ENCODE peak calls at places on chromosomes 13 and 19, in four cellular contexts. B is ascending aorta, E is testis, O is PC-3. N is an unnamed sample. For H3K4me1, the result is how much of the 10 kb centered on the place peaks cover.

GRCh38 chr13:20814224-20814910 is 40.6 kb upstream of the EEF1AKMT1 start:
- DNase-seq in B (peak), E (peak), O (peak), N (peak)

GRCh38 chr19:8004723-8005513 is 523 bp downstream of the ELAVL1 start:
- DNase-seq in B (no peak), E (peak), O (peak), N (no peak)

GRCh38 chr13:110915057-110915873 is at the start of gene ANKRD10:
- DNase-seq in B (peak), E (peak), O (peak), N (peak)

GRCh38 chr13:45162194-45162593 is 38.7 kb downstream of the KCTD4 start:
- DNase-seq in B (no peak), E (no peak), O (peak), N (no peak)

GRCh38 chr19:16117594-16118033 is 5.9 kb downstream of the RAB8A start:
- DNase-seq in B (no peak), E (no peak), O (no peak), N (no peak)

GRCh38 chr19:14059652-14060155 is 2.2 kb downstream of the PALM3 start:
- DNase-seq in B (no peak), E (no peak), O (no peak), N (no peak)

GRCh38 chr13:76687467-76687866 is 198.7 kb downstream of the KCTD12 start:
- DNase-seq in B (no peak), E (no peak), O (no peak), N (no peak)

GRCh38 chr13:40789275-40790231 is at the start of gene SLC25A15:
- DNase-seq in B (no peak), E (peak), O (peak), N (peak)

GRCh38 chr13:75195479-75196111 is 286.4 kb downstream of the TBC1D4 start:
- DNase-seq in B (no peak), E (no peak), O (no peak), N (no peak)

GRCh38 chr13:31131470-31131961 is 30.2 kb downstream of the HSPH1 start:
- DNase-seq in B (no peak), E (no peak), O (no peak), N (no peak)

GRCh38 chr19:10115392-10116084 is 4.0 kb downstream of the P2RY11 start:
- DNase-seq in B (no peak), E (no peak), O (peak), N (no peak)

GRCh38 chr19:35223084-35223790 is 5.3 kb downstream of the FAM187B start:
- DNase-seq in B (no peak), E (no peak), O (no peak), N (no peak)

GRCh38 chr13:95641291-95641811 is 3.2 kb downstream of the DZIP1 start:
- DNase-seq in B (no peak), E (peak), O (no peak), N (peak)

DNA sequence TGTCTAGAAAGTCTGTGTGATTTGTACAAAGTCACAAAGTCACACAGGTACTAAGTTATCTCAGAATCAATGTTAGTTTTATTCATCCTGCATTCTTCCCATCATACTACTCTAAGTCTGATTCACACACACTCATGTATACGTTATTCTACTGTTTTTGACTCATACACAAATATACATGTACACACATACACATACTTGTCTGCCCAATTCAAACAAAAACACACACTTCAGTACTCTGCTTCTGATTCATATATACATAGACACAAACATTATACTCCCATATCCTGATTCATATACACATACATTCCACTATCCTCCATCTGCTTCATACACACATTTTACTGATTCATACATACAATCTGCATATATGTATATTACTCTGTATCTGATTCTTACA is 69.4 kb downstream of the KLF12 start:
- DNase-seq in B (no peak), E (no peak), O (peak), N (no peak)
- H3K4me1 ChIP-seq in B (under half), E (under half), O (under half), N (under half)

GRCh38 chr19:45883586-45883880 is 2.4 kb downstream of the IRF2BP1 start:
- DNase-seq in B (no peak), E (no peak), O (no peak), N (no peak)
- TF ChIP-seq CTCF in B (no peak), E (no peak), O (no peak), N (no peak)

DNA sequence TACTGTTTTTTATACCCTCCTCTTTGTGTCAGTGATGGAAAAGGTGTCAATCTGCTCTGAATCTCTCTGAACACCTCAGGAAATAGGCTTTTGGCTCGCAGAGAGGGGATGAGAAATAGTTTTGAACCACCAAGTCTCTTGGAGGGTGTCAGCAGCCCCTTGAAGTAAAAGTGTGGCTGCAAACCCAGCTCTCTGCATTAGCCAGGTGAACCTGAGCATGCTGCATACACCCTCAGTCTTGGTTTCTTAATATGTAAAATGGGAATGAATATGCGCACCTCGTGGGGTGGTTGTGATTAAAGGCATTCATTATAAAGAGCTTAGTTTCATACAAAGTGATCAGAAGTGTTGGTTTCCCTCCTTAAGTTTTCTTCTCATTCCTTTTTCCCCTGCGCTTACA is 1.4 kb upstream of the DHRS12 start:
- DNase-seq in B (no peak), E (no peak), O (no peak), N (no peak)
- H3K4me3 ChIP-seq in B (peak), E (no peak), O (no peak), N (no peak)

GRCh38 chr19:18279266-18279515 is 2.2 kb downstream of the JUND start:
- DNase-seq in B (no peak), E (no peak), O (no peak), N (no peak)

GRCh38 chr19:18279516-18280246 is 1.7 kb downstream of the JUND start:
- DNase-seq in B (peak), E (peak), O (peak), N (peak)

GRCh38 chr19:18280247-18281081 is 958 bp downstream of the JUND start:
- DNase-seq in B (no peak), E (peak), O (peak), N (peak)

GRCh38 chr19:18281082-18282020 is at the start of gene JUND:
- DNase-seq in B (peak), E (peak), O (peak), N (peak)

DNA sequence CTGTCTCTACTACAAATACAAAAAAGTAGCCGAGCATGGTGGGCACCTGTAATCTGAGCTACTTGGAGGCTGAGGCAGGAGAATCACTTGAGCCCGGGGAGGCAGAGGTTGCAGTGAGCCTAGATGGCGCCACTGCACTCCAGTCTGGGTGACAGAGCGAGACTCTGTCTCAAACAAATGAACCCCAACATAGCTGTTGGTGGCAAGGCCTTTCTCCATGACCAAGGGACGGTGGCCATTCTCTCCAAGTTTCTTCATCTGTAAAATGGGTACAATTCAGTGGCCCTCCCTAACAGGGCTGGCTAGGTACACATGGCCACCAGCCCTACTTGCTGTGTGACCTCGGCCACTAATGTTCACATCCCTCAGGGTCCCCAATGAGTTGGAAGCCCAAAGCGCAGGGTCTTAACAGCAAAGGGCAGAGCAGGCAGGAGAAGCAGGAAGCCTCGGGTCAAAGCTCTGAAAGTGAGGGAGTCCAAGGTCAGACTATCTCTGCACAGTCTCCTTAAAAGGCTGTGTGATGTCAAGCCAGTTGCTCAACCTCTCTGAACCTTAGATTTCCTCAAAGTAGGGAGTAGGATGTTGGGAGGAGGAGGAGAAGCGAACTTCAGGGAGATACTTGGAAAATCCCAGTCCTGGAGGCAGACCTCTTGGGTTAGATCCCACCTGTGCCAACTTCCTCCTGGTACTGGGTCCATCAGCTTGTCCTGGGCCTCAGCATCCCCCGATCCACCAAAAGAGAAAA is 2.7 kb downstream of the JUND start:
- DNase-seq in B (no peak), E (no peak), O (no peak), N (no peak)
- H3K4me1 ChIP-seq in B (half or more), E (under half), O (under half), N (under half)

DNA sequence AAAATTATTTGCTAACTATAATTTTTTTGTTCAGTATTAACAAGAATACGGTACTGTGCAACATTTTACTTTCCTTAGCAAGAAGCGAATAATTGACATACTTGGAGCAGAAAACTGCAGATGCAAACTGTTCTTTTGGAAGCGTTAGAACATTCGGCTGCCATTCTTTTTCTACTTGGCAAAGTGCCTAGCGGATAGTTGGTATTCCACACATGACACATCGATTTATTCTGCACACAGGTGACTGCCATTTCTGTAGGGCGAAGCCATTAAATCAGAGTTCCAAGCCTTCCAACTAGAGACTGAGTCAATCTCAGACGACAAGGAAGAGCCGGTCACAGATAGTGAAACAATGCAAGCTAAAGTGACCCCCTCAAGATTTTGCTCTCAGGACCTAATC is 117.4 kb downstream of the TRPC4 start:
- DNase-seq in B (no peak), E (no peak), O (no peak), N (no peak)
- TF ChIP-seq CTCF in B (no peak), E (no peak), O (no peak), N (no peak)

DNA sequence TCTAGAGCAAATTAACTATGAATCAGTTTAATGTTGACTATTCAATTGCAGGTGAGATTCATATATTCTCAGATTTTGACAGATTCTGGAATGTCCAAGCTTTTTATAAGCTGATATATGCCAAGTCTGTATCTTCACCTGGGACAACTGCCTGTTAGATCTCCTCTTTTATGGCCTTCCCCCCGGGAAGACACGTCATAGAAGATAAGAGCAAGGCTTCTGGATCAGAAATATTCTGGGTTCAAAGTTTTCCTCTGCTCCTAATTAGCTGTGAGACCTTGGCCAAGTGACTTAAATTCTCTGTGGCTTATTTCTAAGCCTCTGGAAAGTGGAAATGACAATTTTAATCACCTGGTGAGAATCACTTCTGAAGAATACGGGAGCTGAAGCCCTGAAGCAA is 187.5 kb downstream of the OXGR1 start:
- DNase-seq in B (no peak), E (no peak), O (no peak), N (no peak)
- H3K4me3 ChIP-seq in B (no peak), E (no peak), O (no peak), N (no peak)

N was measured in BE2C.